ENCODE peak calls at places on chromosomes 16 and 17, in ten cellular contexts. One of them, this sample, is unnamed.

GRCh38 chr17:60506312-60506711 is 19.7 kb downstream of the APPBP2 start:
- DNase-seq in GM23248: peak
- DNase-seq in transverse colon: no peak
- DNase-seq in IMR-90: peak
- DNase-seq in mammary epithelial cell: peak
- DNase-seq in pancreas: no peak
- DNase-seq in neuronal stem cell: no peak
- DNase-seq in heart right ventricle: no peak
- DNase-seq in A549: no peak
- DNase-seq in PC-3: peak
- DNase-seq in this sample: no peak

GRCh38 chr17:37830151-37830993 is 85.5 kb upstream of the HNF1B start:
- DNase-seq in GM23248: no peak
- DNase-seq in transverse colon: no peak
- DNase-seq in IMR-90: no peak
- DNase-seq in mammary epithelial cell: no peak
- DNase-seq in pancreas: no peak
- DNase-seq in neuronal stem cell: no peak
- DNase-seq in heart right ventricle: no peak
- DNase-seq in A549: no peak
- DNase-seq in PC-3: no peak
- DNase-seq in this sample: no peak

GRCh38 chr17:48804936-48805411 is 12.1 kb downstream of the TTLL6 start:
- DNase-seq in GM23248: peak
- DNase-seq in transverse colon: peak
- DNase-seq in IMR-90: peak
- DNase-seq in mammary epithelial cell: peak
- DNase-seq in pancreas: peak
- DNase-seq in neuronal stem cell: peak
- DNase-seq in heart right ventricle: peak
- DNase-seq in A549: peak
- DNase-seq in PC-3: peak
- DNase-seq in this sample: no peak

GRCh38 chr16:88775825-88776224 is 9.2 kb downstream of the PIEZO1 start:
- DNase-seq in GM23248: no peak
- DNase-seq in transverse colon: no peak
- DNase-seq in IMR-90: no peak
- DNase-seq in mammary epithelial cell: no peak
- DNase-seq in pancreas: no peak
- DNase-seq in neuronal stem cell: no peak
- DNase-seq in heart right ventricle: no peak
- DNase-seq in A549: no peak
- DNase-seq in PC-3: no peak
- DNase-seq in this sample: no peak

GRCh38 chr17:670286-670685 is 44.4 kb downstream of the VPS53 start:
- DNase-seq in GM23248: no peak
- DNase-seq in transverse colon: no peak
- DNase-seq in IMR-90: no peak
- DNase-seq in mammary epithelial cell: no peak
- DNase-seq in pancreas: no peak
- DNase-seq in neuronal stem cell: no peak
- DNase-seq in heart right ventricle: no peak
- DNase-seq in A549: no peak
- DNase-seq in PC-3: no peak
- DNase-seq in this sample: no peak

GRCh38 chr17:57723427-57724037 is 21.6 kb downstream of the CCDC182 start:
- DNase-seq in GM23248: no peak
- DNase-seq in transverse colon: no peak
- DNase-seq in IMR-90: no peak
- DNase-seq in mammary epithelial cell: no peak
- DNase-seq in pancreas: no peak
- DNase-seq in neuronal stem cell: no peak
- DNase-seq in heart right ventricle: no peak
- DNase-seq in A549: no peak
- DNase-seq in PC-3: no peak
- DNase-seq in this sample: no peak

GRCh38 chr17:64115871-64116534 is 13.9 kb downstream of the ERN1 start:
- DNase-seq in GM23248: peak
- DNase-seq in transverse colon: no peak
- DNase-seq in IMR-90: peak
- DNase-seq in mammary epithelial cell: peak
- DNase-seq in pancreas: no peak
- DNase-seq in neuronal stem cell: no peak
- DNase-seq in heart right ventricle: no peak
- DNase-seq in A549: peak
- DNase-seq in PC-3: peak
- DNase-seq in this sample: peak

GRCh38 chr16:67719778-67720144 is 645 bp upstream of the GFOD2 start:
- DNase-seq in GM23248: peak
- DNase-seq in transverse colon: peak
- DNase-seq in IMR-90: peak
- DNase-seq in mammary epithelial cell: peak
- DNase-seq in pancreas: peak
- DNase-seq in neuronal stem cell: peak
- DNase-seq in heart right ventricle: peak
- DNase-seq in A549: peak
- DNase-seq in PC-3: no peak
- DNase-seq in this sample: no peak

GRCh38 chr17:27315322-27315721 is 21.4 kb downstream of the WSB1 start:
- DNase-seq in GM23248: peak
- DNase-seq in transverse colon: peak
- DNase-seq in IMR-90: peak
- DNase-seq in mammary epithelial cell: peak
- DNase-seq in pancreas: peak
- DNase-seq in neuronal stem cell: no peak
- DNase-seq in heart right ventricle: peak
- DNase-seq in A549: no peak
- DNase-seq in PC-3: no peak
- DNase-seq in this sample: no peak

GRCh38 chr16:2820836-2821482 is 3.9 kb downstream of the PRSS21 start:
- DNase-seq in GM23248: no peak
- DNase-seq in transverse colon: peak
- DNase-seq in IMR-90: no peak
- DNase-seq in mammary epithelial cell: no peak
- DNase-seq in pancreas: peak
- DNase-seq in neuronal stem cell: no peak
- DNase-seq in heart right ventricle: no peak
- DNase-seq in A549: no peak
- DNase-seq in PC-3: no peak
- DNase-seq in this sample: no peak

GRCh38 chr17:1179635-1180433 is at the start of gene ABR:
- DNase-seq in GM23248: peak
- DNase-seq in transverse colon: peak
- DNase-seq in IMR-90: peak
- DNase-seq in mammary epithelial cell: peak
- DNase-seq in pancreas: peak
- DNase-seq in neuronal stem cell: peak
- DNase-seq in heart right ventricle: peak
- DNase-seq in A549: peak
- DNase-seq in PC-3: no peak
- DNase-seq in this sample: no peak

GRCh38 chr16:85687651-85688471 is 893 bp downstream of the GINS2 start:
- DNase-seq in GM23248: no peak
- DNase-seq in transverse colon: peak
- DNase-seq in IMR-90: no peak
- DNase-seq in mammary epithelial cell: no peak
- DNase-seq in pancreas: no peak
- DNase-seq in neuronal stem cell: no peak
- DNase-seq in heart right ventricle: no peak
- DNase-seq in A549: no peak
- DNase-seq in PC-3: no peak
- DNase-seq in this sample: no peak

DNA sequence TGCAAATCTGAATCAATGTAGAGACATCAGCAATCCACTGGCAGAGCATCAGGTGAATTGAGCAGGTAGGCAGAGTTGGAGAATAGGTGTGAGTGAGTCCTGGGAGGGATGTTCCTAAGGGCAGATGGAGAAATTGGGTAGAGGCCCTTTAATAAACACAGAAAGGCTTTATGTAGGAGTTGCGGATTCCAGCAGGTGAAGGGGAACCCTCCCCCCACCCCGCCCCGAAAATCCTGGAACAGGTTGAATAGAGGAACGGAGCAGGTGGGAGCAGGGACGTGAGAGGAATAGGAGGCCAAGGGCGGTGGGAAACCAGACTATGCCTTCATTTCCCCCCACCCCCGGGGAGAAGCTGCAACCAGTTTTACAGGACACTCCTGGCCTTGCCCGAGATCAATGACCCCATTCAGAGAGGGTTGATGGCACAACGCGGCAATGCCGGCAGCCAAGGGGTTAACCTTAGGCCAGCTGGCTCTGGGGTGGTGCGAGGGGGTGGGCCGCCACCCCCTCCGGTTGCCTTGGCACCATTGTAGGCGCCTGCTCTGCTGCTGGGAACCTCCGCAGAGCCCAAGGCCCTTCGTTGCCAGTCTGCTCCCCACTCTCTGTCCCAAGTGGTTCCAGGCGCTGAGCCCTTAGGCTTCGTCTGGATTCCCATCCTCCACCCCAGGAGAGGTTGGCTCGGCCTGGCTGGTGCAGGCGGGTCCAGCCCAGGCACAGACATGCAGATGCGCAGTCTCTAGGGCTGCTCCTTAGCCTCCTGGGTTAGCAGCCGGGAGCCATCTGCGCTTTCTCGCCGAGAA is 814 bp upstream of the RUNDC3A start:
- DNase-seq in GM23248: peak
- DNase-seq in transverse colon: peak
- DNase-seq in IMR-90: no peak
- DNase-seq in mammary epithelial cell: peak
- DNase-seq in pancreas: peak
- DNase-seq in neuronal stem cell: no peak
- DNase-seq in heart right ventricle: peak
- DNase-seq in A549: peak
- DNase-seq in PC-3: no peak
- DNase-seq in this sample: no peak
- H3K27ac ChIP-seq in GM23248: no peak
- H3K27ac ChIP-seq in transverse colon: peak
- H3K27ac ChIP-seq in IMR-90: no peak
- H3K27ac ChIP-seq in mammary epithelial cell: no peak
- H3K27ac ChIP-seq in pancreas: no peak
- H3K27ac ChIP-seq in neuronal stem cell: peak
- H3K27ac ChIP-seq in heart right ventricle: peak
- H3K27ac ChIP-seq in A549: no peak
- H3K27ac ChIP-seq in PC-3: no peak
- H3K27ac ChIP-seq in this sample: no peak

GRCh38 chr16:15721018-15721417 is 71.0 kb downstream of the NDE1 start:
- DNase-seq in GM23248: no peak
- DNase-seq in transverse colon: no peak
- DNase-seq in IMR-90: no peak
- DNase-seq in mammary epithelial cell: no peak
- DNase-seq in pancreas: no peak
- DNase-seq in neuronal stem cell: no peak
- DNase-seq in heart right ventricle: no peak
- DNase-seq in A549: no peak
- DNase-seq in PC-3: no peak
- DNase-seq in this sample: no peak

GRCh38 chr16:15723808-15724207 is 73.8 kb downstream of the NDE1 start:
- DNase-seq in GM23248: no peak
- DNase-seq in transverse colon: no peak
- DNase-seq in IMR-90: no peak
- DNase-seq in mammary epithelial cell: no peak
- DNase-seq in pancreas: no peak
- DNase-seq in neuronal stem cell: no peak
- DNase-seq in heart right ventricle: no peak
- DNase-seq in A549: no peak
- DNase-seq in PC-3: no peak
- DNase-seq in this sample: no peak

GRCh38 chr16:15725641-15726240 is 75.7 kb downstream of the NDE1 start:
- DNase-seq in GM23248: no peak
- DNase-seq in transverse colon: no peak
- DNase-seq in IMR-90: no peak
- DNase-seq in mammary epithelial cell: no peak
- DNase-seq in pancreas: no peak
- DNase-seq in neuronal stem cell: no peak
- DNase-seq in heart right ventricle: no peak
- DNase-seq in A549: no peak
- DNase-seq in PC-3: no peak
- DNase-seq in this sample: no peak

GRCh38 chr16:15729152-15729551 is 79.1 kb downstream of the NDE1 start:
- DNase-seq in GM23248: no peak
- DNase-seq in transverse colon: no peak
- DNase-seq in IMR-90: no peak
- DNase-seq in mammary epithelial cell: no peak
- DNase-seq in pancreas: no peak
- DNase-seq in neuronal stem cell: no peak
- DNase-seq in heart right ventricle: no peak
- DNase-seq in A549: no peak
- DNase-seq in PC-3: no peak
- DNase-seq in this sample: no peak

GRCh38 chr16:15726715-15727114 is 76.7 kb downstream of the NDE1 start:
- DNase-seq in GM23248: no peak
- DNase-seq in transverse colon: peak
- DNase-seq in IMR-90: no peak
- DNase-seq in mammary epithelial cell: no peak
- DNase-seq in pancreas: no peak
- DNase-seq in neuronal stem cell: no peak
- DNase-seq in heart right ventricle: no peak
- DNase-seq in A549: no peak
- DNase-seq in PC-3: no peak
- DNase-seq in this sample: no peak
- H3K27ac ChIP-seq in GM23248: no peak
- H3K27ac ChIP-seq in transverse colon: peak
- H3K27ac ChIP-seq in IMR-90: no peak
- H3K27ac ChIP-seq in mammary epithelial cell: no peak
- H3K27ac ChIP-seq in pancreas: no peak
- H3K27ac ChIP-seq in neuronal stem cell: no peak
- H3K27ac ChIP-seq in heart right ventricle: no peak
- H3K27ac ChIP-seq in A549: no peak
- H3K27ac ChIP-seq in PC-3: no peak
- H3K27ac ChIP-seq in this sample: no peak

DNA sequence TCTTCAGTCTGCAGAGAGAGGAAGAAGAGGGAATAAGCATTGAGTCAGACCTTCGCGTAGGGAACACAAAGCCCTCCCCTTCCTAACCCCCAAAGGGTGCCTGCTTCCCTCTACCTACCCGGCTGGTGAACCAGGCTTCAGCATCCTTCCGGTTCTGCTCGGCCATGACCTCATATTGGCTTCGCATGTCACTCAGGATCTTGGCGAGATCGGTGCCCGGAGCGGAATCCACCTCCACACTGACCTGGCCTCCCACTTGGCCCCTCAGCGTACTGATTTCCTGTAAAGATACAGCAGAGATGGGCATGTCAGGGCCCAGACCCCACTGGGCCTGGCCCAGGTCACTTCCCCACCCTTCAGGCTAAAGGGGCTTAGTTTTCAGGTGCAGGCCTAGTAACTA is 3.8 kb downstream of the KRT19 start:
- DNase-seq in GM23248: no peak
- DNase-seq in transverse colon: no peak
- DNase-seq in IMR-90: no peak
- DNase-seq in mammary epithelial cell: no peak
- DNase-seq in pancreas: no peak
- DNase-seq in neuronal stem cell: no peak
- DNase-seq in heart right ventricle: no peak
- DNase-seq in A549: no peak
- DNase-seq in PC-3: no peak
- DNase-seq in this sample: no peak
- H3K27ac ChIP-seq in GM23248: no peak
- H3K27ac ChIP-seq in transverse colon: peak
- H3K27ac ChIP-seq in IMR-90: no peak
- H3K27ac ChIP-seq in mammary epithelial cell: no peak
- H3K27ac ChIP-seq in pancreas: no peak
- H3K27ac ChIP-seq in neuronal stem cell: no peak
- H3K27ac ChIP-seq in heart right ventricle: no peak
- H3K27ac ChIP-seq in A549: no peak
- H3K27ac ChIP-seq in PC-3: peak
- H3K27ac ChIP-seq in this sample: peak

GRCh38 chr17:50098583-50098982 is 3.4 kb downstream of the PDK2 start:
- DNase-seq in GM23248: no peak
- DNase-seq in transverse colon: no peak
- DNase-seq in IMR-90: no peak
- DNase-seq in mammary epithelial cell: no peak
- DNase-seq in pancreas: no peak
- DNase-seq in neuronal stem cell: no peak
- DNase-seq in heart right ventricle: no peak
- DNase-seq in A549: no peak
- DNase-seq in PC-3: no peak
- DNase-seq in this sample: no peak
- H3K27ac ChIP-seq in GM23248: no peak
- H3K27ac ChIP-seq in transverse colon: peak
- H3K27ac ChIP-seq in IMR-90: no peak
- H3K27ac ChIP-seq in mammary epithelial cell: no peak
- H3K27ac ChIP-seq in pancreas: no peak
- H3K27ac ChIP-seq in neuronal stem cell: no peak
- H3K27ac ChIP-seq in heart right ventricle: peak
- H3K27ac ChIP-seq in A549: no peak
- H3K27ac ChIP-seq in PC-3: no peak
- H3K27ac ChIP-seq in this sample: no peak